ENCODE peak calls at places on chromosomes 5 and 9, in four cellular contexts. V is central memory CD8-positive, alpha-beta T cell; X is cerebellar nuclear complex; T is iris pigment epithelial cell. Z is an unnamed sample.
A peak's percentile ranks its signal among the peaks of the same experiment; 100 is the strongest.

GRCh38 chr5:28500511-28500910 is 1462.1 kb upstream of the CDH9 start:
- DNase-seq in V (no peak), X (no peak), T (no peak), Z (no peak)

GRCh38 chr9:34419716-34420504 is 38.5 kb downstream of the FAM219A start:
- DNase-seq in V (no peak), X (no peak), T (no peak), Z (no peak)

GRCh38 chr5:40089269-40089668 is 590.4 kb upstream of the PTGER4 start:
- DNase-seq in V (no peak), X (no peak), T (peak; percentile 20), Z (no peak)

GRCh38 chr9:129704797-129705196 is 39.4 kb downstream of the PRRX2 start:
- DNase-seq in V (no peak), X (no peak), T (no peak), Z (no peak)

GRCh38 chr9:105475302-105475701 is 27.5 kb downstream of the FSD1L start:
- DNase-seq in V (no peak), X (no peak), T (peak; percentile 73), Z (no peak)

GRCh38 chr9:120711354-120711753 is 2.9 kb downstream of the MEGF9 start:
- DNase-seq in V (no peak), X (no peak), T (no peak), Z (no peak)

GRCh38 chr5:72558383-72558782 is 51.2 kb upstream of the ZNF366 start:
- DNase-seq in V (no peak), X (no peak), T (no peak), Z (no peak)

GRCh38 chr9:81499571-81499970 is 189.8 kb downstream of the TLE1 start:
- DNase-seq in V (no peak), X (no peak), T (no peak), Z (no peak)

GRCh38 chr5:83172655-83173054 is 95.3 kb downstream of the XRCC4 start:
- DNase-seq in V (no peak), X (no peak), T (no peak), Z (no peak)

Z was measured in B cell.